ENCODE peak calls at places on chromosomes 11 and 22, in four cellular contexts. K is SW 1271, F is cerebellar cortex, Z is lung. W is an unnamed sample.

GRCh38 chr11:38089728-38090127 is 1491.7 kb upstream of the RAG2 start:
- DNase-seq in K (no peak), F (no peak), Z (no peak), W (peak)

GRCh38 chr11:7974668-7975067 is 9.4 kb upstream of the NLRP10 start:
- DNase-seq in F (no peak), K (no peak), Z (no peak), W (no peak)

GRCh38 chr11:72740060-72740424 is 12.2 kb downstream of the ARAP1 start:
- DNase-seq in F (no peak), K (no peak), Z (no peak), W (no peak)

GRCh38 chr11:126442523-126442922 is 87.0 kb downstream of the ST3GAL4 start:
- DNase-seq in F (no peak), K (no peak), Z (no peak), W (no peak)

GRCh38 chr22:29400576-29400975 is 12.2 kb upstream of the AP1B1 start:
- DNase-seq in K (no peak), F (no peak), Z (no peak), W (no peak)

GRCh38 chr11:117822031-117822521 is 2.5 kb downstream of the FXYD2 start:
- DNase-seq in K (no peak), Z (no peak), F (no peak), W (peak)

GRCh38 chr11:59706518-59707285 is 6.9 kb downstream of the OR10V1 start:
- DNase-seq in Z (no peak), K (peak), F (no peak), W (peak)

GRCh38 chr22:33913188-33913587 is 7.1 kb downstream of the LARGE1 start:
- DNase-seq in F (no peak), Z (no peak), K (no peak), W (no peak)

GRCh38 chr11:96204366-96204659 is 138.7 kb downstream of the MAML2 start:
- DNase-seq in Z (no peak), F (no peak), K (no peak), W (no peak)

GRCh38 chr22:44023404-44024287 is 456 bp upstream of the PARVB start:
- DNase-seq in Z (no peak), K (no peak), F (peak), W (peak)

GRCh38 chr11:19370100-19370861 is 129.5 kb upstream of the E2F8 start:
- DNase-seq in F (no peak), Z (peak), K (no peak), W (peak)

GRCh38 chr11:65436412-65437032 is 13.9 kb downstream of the NEAT1 start:
- DNase-seq in K (no peak), Z (no peak), F (no peak), W (peak)

GRCh38 chr11:122007611-122008071 is 108.4 kb downstream of the BLID start:
- DNase-seq in Z (no peak), K (no peak), F (peak), W (no peak)

GRCh38 chr11:61679301-61679700 is 890 bp upstream of the DAGLA start:
- DNase-seq in F (no peak), K (no peak), Z (no peak), W (no peak)

GRCh38 chr22:37588540-37589215 is 8.8 kb upstream of the LGALS2 start:
- DNase-seq in K (no peak), F (no peak), Z (no peak), W (no peak)

GRCh38 chr22:49991167-49991566 is 21.4 kb downstream of the IL17REL start:
- DNase-seq in K (no peak), F (no peak), Z (no peak), W (no peak)

GRCh38 chr22:20905415-20906386 is 11.5 kb upstream of the CRKL start:
- DNase-seq in F (peak), Z (no peak), K (no peak), W (peak)

GRCh38 chr11:32705309-32706033 is 89.0 kb downstream of the CCDC73 start:
- DNase-seq in Z (no peak), F (no peak), K (no peak), W (no peak)

GRCh38 chr22:41565403-41566054 is 4.7 kb downstream of the CSDC2 start:
- DNase-seq in F (peak), Z (no peak), K (no peak), W (peak)

GRCh38 chr11:26842458-26842841 is 120.6 kb upstream of the SLC5A12 start:
- DNase-seq in F (no peak), Z (no peak), K (no peak), W (peak)

GRCh38 chr11:72224587-72225410 is at the start of gene INPPL1:
- DNase-seq in K (no peak), Z (peak), F (no peak), W (peak)

GRCh38 chr22:19919701-19920363 is 21.7 kb upstream of the COMT start:
- DNase-seq in Z (no peak), K (no peak), F (no peak), W (no peak)

GRCh38 chr11:65574963-65575567 is 788 bp upstream of the EHBP1L1 start:
- DNase-seq in F (peak), Z (no peak), K (no peak), W (peak)

GRCh38 chr11:34824425-34824824 is 91.8 kb downstream of the APIP start:
- DNase-seq in K (no peak), F (no peak), Z (no peak), W (no peak)

GRCh38 chr11:7690648-7691047 is 15.6 kb downstream of the OVCH2 start:
- DNase-seq in Z (no peak), F (no peak), K (no peak), W (peak)

GRCh38 chr22:29768052-29768680 is 997 bp downstream of the UQCR10 start:
- DNase-seq in F (no peak), Z (no peak), K (no peak), W (no peak)

GRCh38 chr22:37633693-37634504 is 5.6 kb upstream of the SH3BP1 start:
- DNase-seq in K (no peak), F (peak), Z (peak), W (no peak)

GRCh38 chr11:109012996-109013395 is 348.1 kb downstream of the DDX10 start:
- DNase-seq in F (peak), Z (no peak), K (no peak), W (no peak)

GRCh38 chr11:22337571-22338464 is at the start of gene SLC17A6:
- DNase-seq in Z (no peak), K (no peak), F (peak), W (peak)

GRCh38 chr11:128865490-128865889 is 1.6 kb downstream of the KCNJ1 start:
- DNase-seq in Z (no peak), F (no peak), K (no peak), W (peak)

GRCh38 chr11:72851726-72852125 is 37.5 kb downstream of the ATG16L2 start:
- DNase-seq in F (no peak), K (no peak), Z (no peak), W (no peak)

GRCh38 chr11:75272391-75272790 is 31.8 kb downstream of the TPBGL start:
- DNase-seq in K (no peak), F (no peak), Z (no peak), W (no peak)

GRCh38 chr11:58596621-58597020 is 17.8 kb downstream of the ZFP91 start:
- DNase-seq in K (no peak), F (no peak), Z (no peak), W (no peak)

GRCh38 chr22:44033689-44034088 is 9.6 kb downstream of the PARVB start:
- DNase-seq in Z (no peak), F (no peak), K (no peak), W (no peak)

GRCh38 chr11:20369816-20370215 is 6.3 kb downstream of the HTATIP2 start:
- DNase-seq in K (no peak), F (no peak), Z (no peak), W (no peak)

W was measured in epithelial cell of esophagus.